ENCODE peak calls at places on chromosomes 16 and 17, in six cellular contexts. E, K, P, B, W and U are unnamed samples.

GRCh38 chr17:48579738-48580543 is 1.8 kb upstream of the HOXB4 start:
- DNase-seq in B (no peak), K (no peak), W (no peak), E (peak; percentile 81), P (no peak), U (no peak)

GRCh38 chr17:9898812-9899211 is 6.3 kb downstream of the RCVRN start:
- DNase-seq in P (no peak), K (no peak), B (no peak), E (no peak), W (no peak), U (no peak)

GRCh38 chr17:69523252-69523861 is 108.9 kb downstream of the MAP2K6 start:
- DNase-seq in K (peak; percentile 76), P (peak; percentile 69), W (no peak), B (peak; percentile 24), E (peak; percentile 64), U (no peak)

GRCh38 chr16:81994485-81994884 is 16.8 kb downstream of the SDR42E1 start:
- DNase-seq in W (no peak), B (no peak), P (no peak), E (no peak), K (no peak), U (no peak)

GRCh38 chr17:59124665-59125064 is 18.0 kb upstream of the TRIM37 start:
- DNase-seq in W (no peak), P (no peak), E (no peak), B (no peak), K (peak; percentile 22), U (no peak)

GRCh38 chr17:81299846-81300585 is 4.9 kb upstream of the SLC38A10 start:
- DNase-seq in W (no peak), B (no peak), K (no peak), E (no peak), P (no peak), U (no peak)

GRCh38 chr16:88553739-88554138 is 16.5 kb upstream of the ZC3H18 start:
- DNase-seq in K (no peak), W (no peak), B (no peak), E (no peak), P (no peak), U (no peak)

GRCh38 chr16:3171181-3171854 is 16.7 kb upstream of the OR1F1 start:
- DNase-seq in K (no peak), P (no peak), W (no peak), B (no peak), E (no peak), U (no peak)

GRCh38 chr16:87499189-87499486 is 6.3 kb upstream of the ZCCHC14 start:
- DNase-seq in E (peak; percentile 87), W (no peak), K (peak; percentile 76), B (peak; percentile 56), P (peak; percentile 93), U (peak; percentile 25)

GRCh38 chr17:7822126-7822525 is 11.9 kb upstream of the KDM6B start:
- DNase-seq in K (no peak), B (no peak), W (no peak), P (no peak), E (no peak), U (no peak)

GRCh38 chr16:65287307-65287706 is 165.4 kb upstream of the CDH11 start:
- DNase-seq in K (no peak), E (no peak), P (no peak), W (no peak), B (no peak), U (no peak)

GRCh38 chr16:78310196-78310595 is 210.7 kb downstream of the WWOX start:
- DNase-seq in B (no peak), E (no peak), K (no peak), W (no peak), P (no peak), U (no peak)

GRCh38 chr17:2337811-2338657 is 733 bp downstream of the SGSM2 start:
- DNase-seq in K (peak; percentile 53), W (no peak), B (no peak), E (peak; percentile 59), P (peak; percentile 26), U (no peak)

GRCh38 chr17:2955931-2956582 is 107.3 kb downstream of the OR1D5 start:
- DNase-seq in W (no peak), E (no peak), P (no peak), B (no peak), K (no peak), U (no peak)

GRCh38 chr16:3195975-3196374 is 8.0 kb downstream of the OR1F1 start:
- DNase-seq in E (no peak), W (no peak), P (peak; percentile 23), K (peak; percentile 6), B (no peak), U (no peak)

GRCh38 chr17:50079334-50080095 is 15.6 kb upstream of the PDK2 start:
- DNase-seq in E (no peak), W (no peak), B (no peak), P (peak; percentile 47), K (peak; percentile 70), U (no peak)

GRCh38 chr17:27793168-27793905 is 7.0 kb downstream of the NOS2 start:
- DNase-seq in K (no peak), B (no peak), E (no peak), W (no peak), P (peak; percentile 1), U (no peak)

GRCh38 chr17:1137465-1137894 is 42.3 kb downstream of the ABR start:
- DNase-seq in K (no peak), W (no peak), P (no peak), E (no peak), B (no peak), U (no peak)

GRCh38 chr16:78669994-78670393 is 570.5 kb downstream of the WWOX start:
- DNase-seq in W (no peak), K (no peak), B (no peak), E (peak; percentile 31), P (peak; percentile 74), U (no peak)

GRCh38 chr16:14125708-14126107 is 54.6 kb downstream of the MRTFB start:
- DNase-seq in B (no peak), K (no peak), P (no peak), W (no peak), E (no peak), U (no peak)

GRCh38 chr16:20873331-20873730 is 26.8 kb downstream of the DCUN1D3 start:
- DNase-seq in B (no peak), E (no peak), K (no peak), W (no peak), P (no peak), U (no peak)

GRCh38 chr17:4154201-4154600 is 11.2 kb downstream of the CYB5D2 start:
- DNase-seq in B (no peak), E (no peak), W (no peak), K (no peak), P (no peak), U (no peak)

GRCh38 chr17:65123757-65124675 is 13.2 kb upstream of the RGS9 start:
- DNase-seq in B (no peak), K (peak; percentile 96), P (peak; percentile 79), E (no peak), W (no peak), U (no peak)

DNA sequence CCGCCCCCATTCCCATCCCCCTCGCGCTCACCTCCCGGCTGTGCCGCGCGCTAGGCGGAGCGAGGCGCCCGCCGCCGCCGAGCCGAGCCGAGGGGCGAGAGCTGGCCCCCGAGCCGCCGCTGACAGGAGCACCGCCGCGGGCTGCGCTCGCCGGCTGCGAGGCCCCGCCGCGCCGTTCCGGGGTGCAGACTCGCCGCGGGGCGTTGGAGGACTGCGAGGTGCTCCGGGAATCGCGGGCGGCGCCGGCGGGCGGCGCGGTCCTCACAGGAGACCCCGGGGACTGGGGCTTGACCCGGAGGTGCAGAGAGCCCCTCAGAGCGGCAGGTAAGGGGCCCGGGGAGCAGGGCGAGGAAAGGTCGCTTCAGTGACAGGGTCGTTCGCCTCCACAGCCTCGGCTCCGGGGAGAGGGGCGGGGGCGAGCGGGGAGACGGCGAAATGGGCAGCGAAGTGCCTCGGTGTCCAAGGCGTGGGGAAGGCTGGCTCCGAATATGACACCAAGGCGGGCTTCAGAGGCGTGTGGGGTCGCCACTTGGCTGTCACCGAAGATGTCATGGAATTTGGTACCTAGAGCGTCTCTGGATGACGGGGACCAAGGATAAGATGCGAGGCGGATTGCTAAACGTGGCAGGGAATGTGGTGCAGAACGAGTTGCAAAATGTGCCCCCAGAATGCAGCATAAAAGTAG is 533 bp downstream of the TANC2 start:
- DNase-seq in W (no peak), K (peak; percentile 41), P (peak; percentile 38), B (no peak), E (no peak), U (no peak)
- TF ChIP-seq CTCF in W (no peak), K (no peak), P (no peak), B (no peak), E (no peak), U (no peak)

GRCh38 chr17:79028496-79029326 is 4.7 kb downstream of the C1QTNF1 start:
- DNase-seq in P (no peak), W (no peak), B (no peak), E (no peak), K (no peak), U (no peak)

GRCh38 chr17:79027274-79027924 is 3.4 kb downstream of the C1QTNF1 start:
- DNase-seq in P (no peak), B (no peak), E (no peak), K (no peak), W (no peak), U (no peak)

GRCh38 chr17:79024901-79025737 is 1.1 kb downstream of the C1QTNF1 start:
- DNase-seq in K (peak; percentile 54), W (no peak), P (peak; percentile 45), E (no peak), B (no peak), U (no peak)

GRCh38 chr17:79027925-79028491 is 4.0 kb downstream of the C1QTNF1 start:
- DNase-seq in K (no peak), B (no peak), E (no peak), W (no peak), P (peak; percentile 38), U (no peak)

DNA sequence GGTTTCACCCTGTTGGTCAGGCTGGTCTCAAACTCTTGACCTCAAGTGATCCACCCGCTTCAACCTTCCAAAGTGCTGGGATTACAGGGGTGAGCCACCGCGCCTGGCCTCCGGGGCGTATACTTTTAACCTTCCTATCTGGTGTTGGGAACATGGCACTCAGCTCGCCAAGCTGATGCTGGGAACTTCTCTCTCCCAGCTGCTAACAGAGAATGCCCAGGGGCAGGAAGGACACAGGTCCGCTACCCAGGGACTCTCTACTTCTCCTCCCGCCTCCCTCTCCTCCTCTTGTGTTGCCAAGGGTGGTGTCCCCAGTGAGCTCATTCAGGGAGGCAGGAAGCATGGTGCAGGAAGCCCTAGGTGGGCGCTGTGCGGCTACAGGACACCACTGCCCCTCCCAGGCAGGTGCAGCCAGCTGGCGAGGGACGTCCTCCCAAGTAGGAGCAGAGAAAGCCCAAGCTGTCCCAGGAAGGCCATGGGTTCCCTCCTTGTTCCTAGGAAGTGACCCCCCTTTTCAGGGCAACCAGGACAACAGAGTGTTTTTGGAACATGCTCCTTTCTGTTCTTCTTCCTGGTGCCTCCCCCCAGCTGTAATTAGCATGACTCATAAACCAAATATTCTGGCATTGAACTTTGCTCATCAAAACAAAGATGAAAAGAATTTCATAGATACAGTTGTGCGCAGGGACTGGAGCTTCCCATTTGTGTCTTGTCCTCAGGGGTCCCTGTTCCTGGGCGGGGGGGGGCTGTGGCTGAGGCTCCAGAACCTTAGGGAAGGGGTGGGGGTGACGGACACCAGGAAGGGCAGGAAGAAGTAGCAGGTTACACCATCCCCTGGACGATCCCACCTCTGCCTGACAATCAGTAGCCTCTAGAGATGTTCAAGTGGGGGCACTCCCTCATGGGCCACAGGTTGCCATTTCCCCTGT is 2.6 kb downstream of the C1QTNF1 start:
- DNase-seq in P (peak; percentile 81), K (peak; percentile 95), B (no peak), E (peak; percentile 65), W (no peak), U (no peak)
- H3K4me3 ChIP-seq in P (no peak overlapping the region), K (peak overlapping the region; percentile 56), B (peak overlapping the region; percentile 3), E (no peak overlapping the region), W (peak overlapping the region; percentile 79), U (no peak overlapping the region)

GRCh38 chr16:85416267-85417109 is 196.6 kb upstream of the GSE1 start:
- DNase-seq in P (peak; percentile 36), W (no peak), K (peak; percentile 71), E (no peak), B (no peak), U (no peak)
- TF ChIP-seq CTCF in P (peak; percentile 57), W (peak; percentile 46), K (peak; percentile 68), E (peak; percentile 70), B (peak; percentile 64), U (peak; percentile 74)

GRCh38 chr16:27670071-27670825 is 120.3 kb downstream of the KATNIP start:
- DNase-seq in P (no peak), W (no peak), B (no peak), E (no peak), K (no peak), U (no peak)
- H3K4me3 ChIP-seq in P (no peak overlapping the region), W (no peak overlapping the region), B (no peak overlapping the region), E (no peak overlapping the region), K (no peak overlapping the region), U (no peak overlapping the region)